ENCODE peak calls at places on chromosomes 13 and 19, in five cellular contexts. F is H1, R is HepG2, Z is HEK293T, H is GM12878. Y is an unnamed sample.

GRCh38 chr19:30593358-30593757 is 221.2 kb downstream of the ZNF536 start:
- DNase-seq in F (peak), Z (no peak), R (no peak), H (no peak), Y (no peak)

GRCh38 chr13:82688400-82688999 is 1193.8 kb downstream of the SLITRK1 start:
- DNase-seq in Z (no peak), H (no peak), R (no peak), F (no peak), Y (no peak)

GRCh38 chr19:47157455-47158321 is 27.1 kb downstream of the SAE1 start:
- DNase-seq in R (no peak), H (no peak), Z (no peak), F (peak), Y (peak)

GRCh38 chr19:10173527-10173926 is 21.2 kb downstream of the DNMT1 start:
- DNase-seq in Z (no peak), R (no peak), H (no peak), F (no peak), Y (no peak)

GRCh38 chr19:10852098-10852800 is 4.0 kb downstream of the C19orf38 start:
- DNase-seq in R (peak), Z (no peak), H (no peak), F (no peak), Y (no peak)

GRCh38 chr19:20478936-20479335 is 86.6 kb downstream of the ZNF737 start:
- DNase-seq in F (no peak), R (no peak), H (no peak), Z (no peak), Y (no peak)

GRCh38 chr13:37648604-37649003 is 50.0 kb upstream of the POSTN start:
- DNase-seq in H (no peak), R (no peak), F (no peak), Z (no peak), Y (no peak)

GRCh38 chr13:33740134-33740538 is 77.8 kb upstream of the RFC3 start:
- DNase-seq in R (no peak), H (no peak), Z (no peak), F (no peak), Y (no peak)

GRCh38 chr13:43763143-43763759 is 23.5 kb downstream of the ENOX1 start:
- DNase-seq in F (no peak), H (no peak), Z (no peak), R (no peak), Y (no peak)

GRCh38 chr19:35995655-35995993 is 636 bp downstream of the SDHAF1 start:
- DNase-seq in F (peak), R (peak), Z (peak), H (no peak), Y (no peak)

GRCh38 chr13:24777171-24777570 is 13.2 kb downstream of the RNF17 start:
- DNase-seq in F (no peak), H (no peak), Z (no peak), R (no peak), Y (no peak)

GRCh38 chr13:95191821-95192220 is 109.4 kb downstream of the ABCC4 start:
- DNase-seq in H (peak), F (peak), R (peak), Z (peak), Y (peak)

GRCh38 chr19:17686592-17687042 is 1.5 kb downstream of the UNC13A start:
- DNase-seq in R (no peak), F (peak), Z (peak), H (no peak), Y (no peak)

GRCh38 chr13:113630296-113630695 is 27.7 kb downstream of the ATP4B start:
- DNase-seq in F (no peak), Z (no peak), H (no peak), R (no peak), Y (no peak)

DNA sequence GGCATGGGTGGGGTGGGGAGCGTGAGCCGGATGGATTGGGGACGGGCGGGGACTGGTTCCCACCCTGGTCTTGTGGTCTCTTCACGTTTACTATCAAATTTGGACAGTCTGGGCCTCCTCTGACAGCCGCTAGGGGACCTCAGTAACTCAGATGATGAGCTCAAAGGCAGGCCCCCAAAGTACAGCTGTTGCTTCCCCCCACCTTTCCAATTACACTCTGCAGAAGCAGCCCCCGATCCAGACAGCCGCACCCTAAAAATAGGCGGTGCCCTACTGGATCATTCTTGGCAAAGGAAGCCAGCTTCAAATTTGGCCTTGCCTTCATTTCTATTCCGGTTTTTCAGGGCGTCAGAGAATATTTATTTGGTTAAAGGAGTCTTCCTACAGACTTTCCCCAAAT is 1.9 kb upstream of the FOXO1 start:
- DNase-seq in F (no peak), R (peak), Z (peak), H (no peak), Y (no peak)
- TF ChIP-seq SUZ12 in F (no peak), R (no peak), Z (no peak), H (no peak), Y (no peak)

DNA sequence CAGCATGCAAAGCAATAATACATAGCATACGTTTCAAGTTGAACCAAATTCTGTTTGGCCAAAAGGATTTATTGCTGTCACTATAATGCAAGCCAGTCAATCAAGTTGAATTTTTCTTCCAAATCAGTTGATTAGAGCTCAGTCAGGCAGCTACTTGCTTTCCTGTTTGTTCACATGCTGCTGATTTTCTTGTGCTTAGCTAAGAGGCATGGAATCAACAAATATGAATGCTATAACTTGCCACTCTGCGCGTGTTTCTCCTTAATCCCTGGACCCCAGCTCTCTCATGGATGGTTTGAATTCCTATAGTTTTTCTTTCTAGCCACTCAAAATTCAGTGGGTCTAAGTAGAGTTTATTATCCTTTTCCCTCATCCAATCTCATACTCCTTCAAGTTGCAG is 311.3 kb downstream of the KLF5 start:
- DNase-seq in R (no peak), Z (no peak), H (no peak), F (no peak), Y (no peak)
- TF ChIP-seq SUZ12 in R (no peak), Z (no peak), H (no peak), F (no peak), Y (no peak)

DNA sequence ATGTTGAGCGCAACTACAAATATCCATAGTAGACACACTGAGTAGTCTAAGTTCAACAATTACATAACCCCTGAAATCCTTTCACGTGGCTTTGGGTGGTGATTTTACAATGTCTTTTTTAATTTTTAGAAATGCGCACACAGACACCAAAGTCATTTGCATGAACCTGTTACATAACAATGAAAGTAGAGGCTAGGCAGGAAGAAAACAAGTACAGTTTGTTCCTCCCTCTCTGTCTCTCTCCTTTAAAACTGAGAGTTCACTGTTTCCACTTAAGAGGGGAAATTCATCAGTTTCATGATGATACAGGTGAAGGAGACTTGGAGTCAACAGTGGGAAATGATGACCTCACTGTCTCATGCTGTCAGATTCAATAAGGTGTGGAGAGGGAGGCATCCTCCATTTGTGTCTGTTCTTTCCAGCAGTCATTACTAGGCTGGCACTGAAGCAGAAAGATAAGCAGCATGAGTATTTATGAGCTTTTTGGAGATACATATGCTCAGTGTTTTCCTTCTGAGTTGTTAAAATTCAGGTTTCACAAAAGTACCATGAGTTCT is 201.8 kb downstream of the LHFPL6 start:
- DNase-seq in R (no peak), Z (no peak), F (no peak), H (no peak), Y (no peak)
- TF ChIP-seq SUZ12 in R (no peak), Z (no peak), F (no peak), H (no peak), Y (no peak)

DNA sequence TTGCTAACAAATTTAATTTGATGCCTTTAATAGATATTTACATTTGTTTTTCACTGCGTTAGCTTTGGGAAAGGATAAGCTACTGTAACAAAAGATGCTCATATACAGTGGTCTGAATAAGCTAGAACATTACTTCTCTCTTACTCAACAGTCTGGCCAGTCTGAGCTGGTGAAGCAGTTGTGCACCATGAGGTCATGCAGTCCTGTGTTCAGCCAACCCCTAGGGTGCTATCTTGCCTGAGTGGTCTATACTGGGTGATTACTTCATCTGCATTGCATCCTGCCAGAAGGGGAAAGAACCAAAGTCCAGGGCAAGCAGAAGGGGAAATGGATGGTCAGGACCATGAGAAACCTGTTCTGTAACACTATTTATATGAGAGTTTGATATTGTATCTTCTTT is 31.5 kb downstream of the ERCC5 start:
- DNase-seq in H (no peak), R (peak), F (no peak), Z (no peak), Y (no peak)
- TF ChIP-seq SUZ12 in H (no peak), R (no peak), F (no peak), Z (no peak), Y (no peak)

Y was measured in NT2/D1.